ENCODE peak calls at places on chromosomes 4 and X, in six cellular contexts. L is nucleus accumbens; O is psoas muscle; B is activated effector memory CD4-positive, alpha-beta T cell treated with Interleukin-2 at 50 U/mL for 16 hours; G is stimulated activated CD4-positive, alpha-beta T cell treated with anti-CD3 and anti-CD28 coated beads, Interleukin-4, amount 100 ng/mL, for 4 hours; Q is HCT116. R is an unnamed sample.

GRCh38 chr4:161664740-161665139 is 499.1 kb downstream of the FSTL5 start:
- DNase-seq in L (no peak), O (no peak), B (no peak), G (no peak), Q (no peak), R (no peak)

GRCh38 chr4:43132010-43132582 is 239.6 kb downstream of the GRXCR1 start:
- DNase-seq in L (peak), O (no peak), B (no peak), G (peak), Q (peak), R (peak)

GRCh38 chr4:156734965-156735895 is 236.4 kb downstream of the PDGFC start:
- DNase-seq in L (no peak), O (no peak), B (no peak), G (no peak), Q (no peak), R (no peak)

GRCh38 chr4:56909083-56909981 is 1.6 kb downstream of the REST start:
- DNase-seq in L (peak), O (peak), B (no peak), G (no peak), Q (no peak), R (peak)

GRCh38 chr4:159232465-159233106 is 129.7 kb downstream of the RAPGEF2 start:
- DNase-seq in L (no peak), O (no peak), B (no peak), G (no peak), Q (no peak), R (no peak)

GRCh38 chrX:56797966-56798711 is 69.1 kb downstream of the NBDY start:
- DNase-seq in L (no peak), O (peak), B (no peak), G (no peak), Q (no peak), R (peak)

GRCh38 chr4:60396680-60397079 is 803.4 kb upstream of the ADGRL3 start:
- DNase-seq in L (no peak), O (no peak), B (no peak), G (no peak), Q (no peak), R (no peak)

GRCh38 chrX:106619797-106620196 is 8.0 kb downstream of the RADX start:
- DNase-seq in L (no peak), O (no peak), B (no peak), G (no peak), Q (no peak), R (no peak)

GRCh38 chrX:150664290-150664689 is 28.9 kb upstream of the MTMR1 start:
- DNase-seq in L (no peak), O (no peak), B (no peak), G (no peak), Q (no peak), R (no peak)

GRCh38 chr4:17358236-17358635 is 153.7 kb downstream of the QDPR start:
- DNase-seq in L (no peak), O (no peak), B (no peak), G (no peak), Q (no peak), R (no peak)

GRCh38 chr4:89416968-89417367 is 109.4 kb upstream of the GPRIN3 start:
- DNase-seq in L (no peak), O (no peak), B (no peak), G (no peak), Q (no peak), R (no peak)

GRCh38 chr4:10442976-10443375 is 14.2 kb downstream of the ZNF518B start:
- DNase-seq in L (no peak), O (no peak), B (no peak), G (no peak), Q (no peak), R (no peak)

GRCh38 chr4:26020083-26020668 is 106.2 kb downstream of the SMIM20 start:
- DNase-seq in L (no peak), O (no peak), B (no peak), G (no peak), Q (no peak), R (no peak)

GRCh38 chr4:1080961-1081688 is 32.2 kb downstream of the RNF212 start:
- DNase-seq in L (peak), O (no peak), B (no peak), G (no peak), Q (no peak), R (no peak)

GRCh38 chr4:116401293-116401692 is 684.1 kb downstream of the TRAM1L1 start:
- DNase-seq in L (no peak), O (no peak), B (no peak), G (no peak), Q (no peak), R (no peak)

GRCh38 chr4:139957986-139958737 is 195.8 kb downstream of the MAML3 start:
- DNase-seq in L (no peak), O (no peak), B (no peak), G (no peak), Q (no peak), R (no peak)

GRCh38 chr4:78323439-78323838 is 228.1 kb upstream of the ANXA3 start:
- DNase-seq in L (no peak), O (no peak), B (no peak), G (no peak), Q (no peak), R (no peak)

GRCh38 chr4:78938474-78938867 is 767 bp downstream of the PAQR3 start:
- DNase-seq in L (no peak), O (no peak), B (no peak), G (no peak), Q (no peak), R (no peak)

GRCh38 chr4:141502755-141503154 is 133.6 kb upstream of the IL15 start:
- DNase-seq in L (no peak), O (no peak), B (no peak), G (no peak), Q (no peak), R (no peak)

GRCh38 chr4:7491915-7492314 is 57.2 kb upstream of the PSAPL1 start:
- DNase-seq in L (no peak), O (no peak), B (no peak), G (no peak), Q (no peak), R (no peak)

GRCh38 chrX:77434949-77435348 is 12.2 kb upstream of the FGF16 start:
- DNase-seq in L (no peak), O (no peak), B (no peak), G (no peak), Q (no peak), R (no peak)

GRCh38 chr4:158763462-158763861 is 5.4 kb upstream of the FNIP2 start:
- DNase-seq in L (no peak), O (no peak), B (no peak), G (no peak), Q (no peak), R (no peak)

GRCh38 chr4:13700196-13701140 is 72.9 kb upstream of the BOD1L1 start:
- DNase-seq in L (no peak), O (no peak), B (no peak), G (no peak), Q (no peak), R (no peak)

GRCh38 chr4:145505945-145506344 is 24.3 kb downstream of the SMAD1 start:
- DNase-seq in L (no peak), O (no peak), B (no peak), G (no peak), Q (no peak), R (no peak)

GRCh38 chr4:165079476-165079875 is 25.8 kb downstream of the TRIM75 start:
- DNase-seq in L (no peak), O (peak), B (no peak), G (no peak), Q (no peak), R (no peak)

GRCh38 chr4:6699903-6700302 is 6.2 kb downstream of the S100P start:
- DNase-seq in L (no peak), O (no peak), B (no peak), G (no peak), Q (no peak), R (no peak)

GRCh38 chr4:182192511-182193181 is 50.6 kb upstream of the TENM3 start:
- DNase-seq in L (no peak), O (no peak), B (no peak), G (no peak), Q (no peak), R (no peak)

GRCh38 chr4:167032876-167033275 is 201.4 kb downstream of the SPOCK3 start:
- DNase-seq in L (no peak), O (no peak), B (no peak), G (no peak), Q (no peak), R (no peak)

GRCh38 chr4:56828784-56829535 is 7.5 kb upstream of the SPINK2 start:
- DNase-seq in L (no peak), O (no peak), B (no peak), G (no peak), Q (no peak), R (no peak)

GRCh38 chrX:313546-313945 is 5.0 kb downstream of the GTPBP6 start:
- DNase-seq in L (no peak), O (peak), B (no peak), G (no peak), Q (no peak), R (no peak)

GRCh38 chr4:1376841-1377605 is 29.2 kb downstream of the NKX1-1 start:
- DNase-seq in L (no peak), O (peak), B (no peak), G (no peak), Q (no peak), R (no peak)

GRCh38 chr4:7487464-7487863 is 52.7 kb upstream of the PSAPL1 start:
- DNase-seq in L (no peak), O (no peak), B (no peak), G (no peak), Q (no peak), R (no peak)

GRCh38 chr4:57159866-57160265 is 49.7 kb upstream of the IGFBP7 start:
- DNase-seq in L (no peak), O (no peak), B (no peak), G (no peak), Q (no peak), R (no peak)

GRCh38 chr4:85867281-85867680 is 392.3 kb downstream of the ARHGAP24 start:
- DNase-seq in L (no peak), O (no peak), B (no peak), G (no peak), Q (no peak), R (no peak)

GRCh38 chr4:98720871-98721480 is 62.6 kb upstream of the TSPAN5 start:
- DNase-seq in L (no peak), O (no peak), B (no peak), G (no peak), Q (peak), R (no peak)

GRCh38 chrX:9351112-9351511 is 113.7 kb upstream of the TBL1X start:
- DNase-seq in L (no peak), O (no peak), B (no peak), G (no peak), Q (no peak), R (no peak)

GRCh38 chrX:46044486-46044885 is 500.7 kb downstream of the ZNF674 start:
- DNase-seq in L (no peak), O (no peak), B (no peak), G (no peak), Q (no peak), R (no peak)

R was measured in T47D.